ENCODE peak calls at places on chromosomes 12 and 14, in six cellular contexts. A, N, K, Z, I and Y are unnamed samples.

GRCh38 chr12:45599196-45599595 is 130.3 kb upstream of the ARID2 start:
- ATAC-seq in K (no peak), N (no peak), Z (no peak), A (no peak), I (no peak), Y (no peak)

GRCh38 chr12:77734489-77734888 is 96.2 kb upstream of the NAV3 start:
- ATAC-seq in A (no peak), I (no peak), N (no peak), K (no peak), Z (no peak), Y (peak)

GRCh38 chr12:106358410-106359241 is 1.1 kb downstream of the POLR3B start:
- ATAC-seq in Z (peak), I (peak), A (peak), K (peak), N (peak), Y (peak)

GRCh38 chr14:73287071-73287470 is 49.8 kb downstream of the PAPLN start:
- ATAC-seq in A (no peak), I (no peak), K (no peak), Z (no peak), N (no peak), Y (no peak)

GRCh38 chr12:56542164-56542563 is 20.5 kb downstream of the RBMS2 start:
- ATAC-seq in N (no peak), A (no peak), K (no peak), I (no peak), Z (no peak), Y (no peak)

GRCh38 chr12:26554332-26554731 is 278.7 kb downstream of the ITPR2 start:
- ATAC-seq in K (no peak), Z (peak), N (no peak), I (no peak), A (no peak), Y (no peak)

GRCh38 chr12:13970803-13971202 is 10.6 kb downstream of the GRIN2B start:
- ATAC-seq in N (no peak), K (no peak), I (no peak), A (no peak), Z (no peak), Y (no peak)

GRCh38 chr14:45057349-45057748 is 26.6 kb upstream of the PRPF39 start:
- ATAC-seq in Z (no peak), A (no peak), N (no peak), K (no peak), I (peak), Y (no peak)

GRCh38 chr12:14167005-14167628 is 185.7 kb upstream of the GRIN2B start:
- ATAC-seq in Z (peak), A (peak), K (no peak), N (peak), I (peak), Y (no peak)

GRCh38 chr12:20125259-20125919 is 242.9 kb upstream of the PDE3A start:
- ATAC-seq in I (no peak), Z (no peak), K (no peak), N (no peak), A (no peak), Y (peak)

GRCh38 chr14:68795602-68796417 is 2.9 kb upstream of the ZFP36L1 start:
- ATAC-seq in K (peak), N (peak), Z (peak), I (peak), A (peak), Y (peak)
- TF ChIP-seq POLR2A in K (peak), N (peak), Z (peak), I (peak), A (peak), Y (peak)

DNA sequence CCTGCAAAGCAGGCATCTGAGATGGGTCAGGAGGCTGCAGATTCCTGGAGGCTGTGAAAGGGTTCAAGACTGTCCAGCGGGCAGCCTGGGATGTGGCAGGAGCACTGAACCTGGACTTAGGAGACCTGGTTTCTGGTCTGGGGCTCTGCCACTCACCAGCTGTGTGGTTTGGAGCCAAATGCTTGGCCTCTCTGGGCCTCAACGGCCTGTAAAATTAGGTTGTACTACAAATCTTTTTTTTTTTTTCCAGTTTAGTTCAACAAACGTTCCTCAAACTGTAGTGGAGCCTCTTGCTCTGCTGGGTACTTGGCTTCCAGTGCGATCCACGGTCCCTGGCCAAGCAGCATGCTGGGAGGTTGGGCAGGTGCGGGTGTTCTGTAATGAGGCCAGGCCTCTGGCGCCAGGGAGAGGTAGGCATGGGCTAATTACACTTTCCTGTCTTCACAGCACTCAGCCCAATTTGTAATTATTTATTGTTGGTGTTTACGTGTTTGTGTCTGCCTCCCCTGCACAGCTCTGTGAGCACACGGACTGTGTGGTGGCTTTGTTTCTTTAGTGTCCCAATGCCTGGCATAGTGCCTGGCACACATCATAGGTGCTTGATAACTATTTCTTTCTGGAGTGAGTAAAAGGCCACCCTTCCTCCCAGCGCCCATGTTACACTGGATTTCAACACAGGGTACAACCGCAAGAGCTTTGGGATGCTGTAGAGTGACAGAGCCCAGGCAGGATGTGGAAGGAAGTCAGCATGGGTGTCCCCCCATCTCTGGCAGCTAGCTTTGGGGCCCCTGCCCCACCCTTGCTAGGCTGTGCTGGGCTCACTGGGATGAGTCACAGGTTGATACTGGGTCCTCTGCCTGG is 5.8 kb upstream of the KRT80 start:
- ATAC-seq in N (no peak), Z (no peak), I (no peak), K (peak), A (no peak), Y (peak)
- TF ChIP-seq EP300 in N (no peak), Z (no peak), I (no peak), K (no peak), A (no peak), Y (no peak)

DNA sequence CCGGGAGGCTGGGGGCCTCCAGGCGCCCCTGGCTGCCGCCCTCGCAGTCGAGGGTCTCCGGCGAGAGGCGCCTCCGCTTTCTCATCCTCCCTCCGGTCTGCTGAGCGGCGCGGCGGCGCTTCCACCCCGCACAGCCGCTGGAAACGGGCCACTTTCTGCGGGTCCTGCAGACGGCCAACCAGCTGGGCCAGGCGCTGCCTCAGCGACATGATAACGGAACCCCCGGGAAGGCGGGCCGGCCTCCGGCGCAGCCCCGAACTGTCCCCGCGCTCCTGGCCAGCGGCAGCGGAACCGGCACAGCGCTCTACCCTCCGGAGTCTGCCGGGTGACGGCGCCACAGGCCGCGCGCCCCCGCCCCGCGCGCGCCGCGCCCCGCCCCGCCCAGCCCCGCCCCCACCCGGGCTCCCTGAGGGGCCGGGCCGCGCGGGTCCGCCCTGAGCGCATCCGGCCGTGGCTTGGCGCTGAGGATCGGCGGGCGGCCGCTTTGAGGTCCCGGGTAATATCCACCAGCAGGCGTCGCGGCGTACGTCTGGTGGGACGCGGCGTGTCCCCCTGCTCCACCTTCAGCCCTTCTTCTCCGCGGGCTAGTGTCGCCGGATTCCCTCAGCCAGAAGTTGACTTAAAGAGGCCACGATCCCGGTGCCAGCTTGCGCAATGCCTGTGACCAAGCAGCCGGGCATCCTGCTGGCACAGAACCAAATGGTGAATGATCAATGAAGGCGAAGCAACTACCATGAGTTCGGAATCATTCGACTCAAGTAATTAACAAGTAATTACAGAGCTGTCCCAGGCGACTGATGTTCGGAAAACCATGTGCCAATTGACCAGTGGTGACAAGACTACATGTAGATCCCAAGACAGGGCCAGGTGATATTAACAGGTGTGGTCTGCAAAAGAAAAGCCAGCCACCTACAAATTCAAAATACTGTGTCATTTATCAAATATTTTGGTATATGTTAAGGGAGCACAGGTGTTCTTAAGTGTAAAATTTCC is at the start of gene SGPP1:
- ATAC-seq in I (peak), Z (peak), A (peak), N (peak), K (peak), Y (peak)
- TF ChIP-seq POLR2A in I (peak), Z (peak), A (peak), N (peak), K (peak), Y (peak)

GRCh38 chr14:88386395-88386794 is 938 bp downstream of the SPATA7 start:
- ATAC-seq in Z (no peak), A (no peak), I (no peak), K (no peak), N (no peak), Y (no peak)

GRCh38 chr14:88384653-88385205 is 728 bp upstream of the SPATA7 start:
- ATAC-seq in A (peak), K (no peak), N (no peak), I (no peak), Z (no peak), Y (peak)

GRCh38 chr14:88380405-88380804 is 5.1 kb upstream of the SPATA7 start:
- ATAC-seq in N (no peak), Z (no peak), I (peak), K (no peak), A (no peak), Y (no peak)

GRCh38 chr14:88388741-88389282 is 3.4 kb downstream of the SPATA7 start:
- ATAC-seq in N (no peak), A (no peak), K (no peak), Z (no peak), I (no peak), Y (no peak)

DNA sequence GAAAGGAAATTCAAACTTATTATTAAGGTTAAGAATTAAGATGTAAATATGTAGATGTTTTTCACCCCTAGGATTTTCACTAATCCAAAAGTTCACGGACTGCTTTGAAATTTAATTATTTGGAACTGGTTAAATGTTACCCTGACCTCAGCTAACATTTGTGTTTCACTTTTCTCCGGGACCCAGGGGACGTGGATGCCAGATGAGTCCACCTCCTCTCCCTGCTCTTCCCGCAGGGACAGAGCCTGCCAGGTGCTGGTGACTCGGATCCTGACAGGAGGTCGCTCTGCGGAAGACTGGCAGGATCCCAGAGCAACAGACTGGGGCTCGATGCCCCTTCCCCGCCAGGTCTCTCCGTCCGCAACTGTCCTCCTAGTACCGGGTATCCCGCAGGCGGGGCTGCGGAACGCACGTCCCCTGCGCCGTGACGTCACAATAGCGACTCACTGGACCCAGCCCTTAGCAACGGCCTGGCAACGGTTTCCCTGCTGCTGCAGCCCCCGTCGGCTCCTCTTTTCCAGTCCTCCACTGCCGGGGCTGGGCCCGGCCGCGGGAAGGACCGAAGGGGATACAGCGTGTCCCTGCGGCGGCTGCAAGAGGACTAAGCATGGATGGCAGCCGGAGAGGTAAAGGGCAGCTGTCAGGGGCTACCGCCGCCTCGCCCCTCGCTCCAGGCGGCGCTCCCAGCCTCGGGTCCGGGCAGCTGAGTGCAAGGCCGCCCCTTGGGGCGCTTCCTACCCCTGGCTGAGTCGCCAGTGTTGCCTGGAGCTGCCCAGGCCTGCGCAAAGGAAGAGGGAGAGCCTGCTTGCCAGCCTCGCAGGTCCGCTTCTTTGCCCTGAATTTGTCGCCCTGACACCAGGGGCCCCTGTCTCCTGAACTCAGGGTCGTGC is at the start of gene SPATA7:
- ATAC-seq in I (peak), K (peak), N (peak), Z (peak), A (peak), Y (peak)
- TF ChIP-seq EP300 in I (no peak), K (no peak), N (no peak), Z (no peak), A (no peak), Y (no peak)

GRCh38 chr12:47904647-47905312 is at the start of gene VDR:
- ATAC-seq in A (peak), K (peak), I (peak), N (peak), Z (peak), Y (peak)
- TF ChIP-seq POLR2A in A (no peak), K (peak), I (no peak), N (peak), Z (peak), Y (no peak)

GRCh38 chr14:24366664-24367505 is 1.1 kb upstream of the NFATC4 start:
- ATAC-seq in A (peak), Z (peak), N (peak), I (peak), K (peak), Y (peak)
- TF ChIP-seq EP300 in A (no peak), Z (peak), N (no peak), I (no peak), K (no peak), Y (peak)

DNA sequence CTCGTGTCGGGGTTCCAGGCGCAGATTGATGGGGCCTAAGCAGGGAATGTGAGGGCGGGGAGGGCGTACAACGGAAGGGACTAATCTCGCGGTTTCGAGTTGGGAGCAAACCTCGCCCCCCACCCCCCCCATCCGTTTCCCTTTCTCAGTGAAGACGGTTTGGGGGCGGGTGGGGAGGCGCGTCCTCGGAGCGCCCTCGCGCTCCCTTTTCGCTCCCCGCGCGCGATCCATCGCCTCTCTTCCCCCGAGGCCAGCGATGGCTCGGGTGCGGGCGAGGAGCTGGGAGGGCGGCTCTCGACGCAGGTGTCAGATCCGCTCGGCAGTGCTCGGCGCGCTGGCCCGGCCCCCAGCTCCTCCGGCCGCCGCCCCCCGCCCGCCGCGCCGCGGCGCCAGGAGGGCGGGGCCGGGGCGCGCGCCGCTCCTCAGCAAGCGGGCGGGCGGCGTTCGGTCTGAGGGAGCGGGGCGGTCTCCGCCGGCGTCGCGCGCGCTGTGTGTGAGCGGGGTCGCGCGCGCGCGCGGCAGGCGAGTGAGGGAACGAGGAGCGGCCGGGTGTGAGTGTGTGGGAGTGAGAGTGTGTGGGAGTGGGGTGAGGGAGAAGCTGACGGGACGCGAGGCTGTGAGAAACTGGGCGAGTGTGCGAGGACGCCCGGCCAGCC is at the start of gene RIMKLB:
- ATAC-seq in K (peak), Z (peak), N (peak), A (peak), I (peak), Y (peak)
- TF ChIP-seq POLR2A in K (no peak), Z (peak), N (peak), A (peak), I (no peak), Y (peak)

GRCh38 chr12:121399391-121400331 is at the start of gene RNF34:
- ATAC-seq in Z (peak), A (peak), K (peak), N (peak), I (peak), Y (peak)
- TF ChIP-seq EP300 in Z (no peak), A (no peak), K (no peak), N (no peak), I (no peak), Y (no peak)

DNA sequence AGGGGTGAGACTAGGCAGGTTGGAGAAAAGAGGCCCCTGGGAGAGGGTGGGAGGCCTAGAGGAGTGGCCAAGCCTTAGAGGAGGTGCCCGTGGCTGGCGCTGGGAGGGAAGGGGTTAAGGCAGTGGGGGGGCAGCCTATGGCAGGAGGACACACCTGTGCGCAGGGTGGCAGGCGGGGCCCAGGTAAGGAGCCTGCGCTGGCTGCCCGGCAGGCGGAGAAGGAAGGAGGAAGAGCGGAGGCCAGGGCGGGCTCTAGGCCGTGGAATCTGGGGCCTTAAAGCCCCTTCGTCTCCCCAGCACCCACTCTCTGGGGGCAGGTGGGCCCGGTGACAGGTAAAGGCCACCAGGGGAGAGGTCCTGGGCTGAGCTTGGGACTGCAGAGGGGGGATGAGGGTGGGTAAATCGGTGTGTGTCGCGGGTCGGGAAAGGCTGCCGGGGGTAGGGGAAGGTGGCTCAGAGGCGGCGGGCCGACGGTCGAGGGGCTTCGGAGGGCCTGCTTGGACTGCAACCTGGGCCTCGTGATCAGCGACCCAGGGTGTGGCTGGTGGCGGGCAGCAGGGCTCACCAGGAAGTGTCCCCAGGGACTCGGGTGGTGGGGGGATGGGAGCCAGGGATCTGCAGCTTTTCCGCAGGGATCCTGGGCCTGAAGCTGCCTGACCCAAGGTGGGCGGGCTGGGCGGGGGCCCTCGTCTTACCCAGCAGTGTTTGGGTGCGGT is 7.3 kb downstream of the PHB2 start:
- ATAC-seq in Z (no peak), K (peak), I (no peak), N (no peak), A (no peak), Y (no peak)
- TF ChIP-seq POLR2A in Z (no peak), K (peak), I (no peak), N (no peak), A (no peak), Y (no peak)